ENCODE peak calls at places on chromosomes 4 and X, in six cellular contexts. M, H, X, A, V and J are unnamed samples.

GRCh38 chrX:21989415-21989814 is 42.7 kb upstream of the PHEX start:
- DNase-seq in M (no peak), H (no peak), X (no peak), A (no peak), V (peak), J (no peak)

GRCh38 chrX:39773923-39774803 is 323.6 kb downstream of the BCOR start:
- DNase-seq in M (no peak), H (no peak), X (no peak), A (no peak), V (no peak), J (peak)

GRCh38 chr4:92263010-92263409 is 40.8 kb upstream of the GRID2 start:
- DNase-seq in M (no peak), H (no peak), X (no peak), A (no peak), V (no peak), J (no peak)

GRCh38 chr4:8649631-8650261 is 57.2 kb downstream of the CPZ start:
- DNase-seq in M (no peak), H (peak), X (no peak), A (no peak), V (no peak), J (no peak)

GRCh38 chr4:54746228-54746627 is 88.5 kb downstream of the KIT start:
- DNase-seq in M (no peak), H (no peak), X (no peak), A (no peak), V (no peak), J (peak)

GRCh38 chr4:176778491-176778890 is 14.2 kb downstream of the VEGFC start:
- DNase-seq in M (peak), H (no peak), X (no peak), A (no peak), V (no peak), J (no peak)

GRCh38 chrX:42106556-42106955 is 183.2 kb upstream of the CASK start:
- DNase-seq in M (no peak), H (no peak), X (no peak), A (no peak), V (no peak), J (no peak)

GRCh38 chr4:140163029-140163810 is 9.2 kb upstream of the MAML3 start:
- DNase-seq in M (no peak), H (no peak), X (no peak), A (no peak), V (no peak), J (no peak)

GRCh38 chr4:157204634-157205244 is 15.8 kb upstream of the GRIA2 start:
- DNase-seq in M (peak), H (no peak), X (no peak), A (no peak), V (no peak), J (peak)

GRCh38 chr4:89744915-89745314 is 92.0 kb downstream of the SNCA start:
- DNase-seq in M (no peak), H (no peak), X (no peak), A (no peak), V (no peak), J (no peak)

GRCh38 chr4:142475663-142476062 is 370.4 kb downstream of the INPP4B start:
- DNase-seq in M (peak), H (no peak), X (no peak), A (no peak), V (no peak), J (no peak)

GRCh38 chr4:87188932-87189331 is 31.5 kb downstream of the KLHL8 start:
- DNase-seq in M (no peak), H (no peak), X (no peak), A (no peak), V (no peak), J (peak)

GRCh38 chr4:70868778-70869177 is 29.1 kb upstream of the GRSF1 start:
- DNase-seq in M (no peak), H (no peak), X (no peak), A (no peak), V (no peak), J (no peak)

GRCh38 chr4:176193898-176194297 is 1.5 kb downstream of the SPATA4 start:
- DNase-seq in M (peak), H (no peak), X (no peak), A (no peak), V (no peak), J (no peak)

GRCh38 chr4:144845411-144845810 is 199.5 kb downstream of the HHIP start:
- DNase-seq in M (no peak), H (no peak), X (no peak), A (no peak), V (no peak), J (no peak)

GRCh38 chrX:13110427-13111324 is 66.3 kb upstream of the FAM9C start:
- DNase-seq in M (peak), H (no peak), X (peak), A (no peak), V (no peak), J (peak)

GRCh38 chrX:10983526-10983925 is 127.6 kb upstream of the HCCS start:
- DNase-seq in M (no peak), H (no peak), X (no peak), A (no peak), V (no peak), J (no peak)

GRCh38 chrX:31353095-31353494 is 281.3 kb upstream of the FTHL17 start:
- DNase-seq in M (no peak), H (no peak), X (no peak), A (no peak), V (no peak), J (no peak)

GRCh38 chrX:130055103-130055502 is 55.2 kb downstream of the ELF4 start:
- DNase-seq in M (no peak), H (no peak), X (no peak), A (no peak), V (no peak), J (no peak)

GRCh38 chrX:8520791-8521190 is 56.2 kb downstream of the VCX3B start:
- DNase-seq in M (no peak), H (no peak), X (no peak), A (no peak), V (no peak), J (no peak)

GRCh38 chr4:79947386-79947785 is 125.6 kb downstream of the ANTXR2 start:
- DNase-seq in M (no peak), H (no peak), X (no peak), A (no peak), V (no peak), J (no peak)

GRCh38 chr4:175273995-175274753 is 356.0 kb downstream of the ADAM29 start:
- DNase-seq in M (no peak), H (no peak), X (no peak), A (no peak), V (no peak), J (no peak)

GRCh38 chr4:109560687-109561452 is 824 bp downstream of the MCUB start:
- DNase-seq in M (peak), H (no peak), X (peak), A (no peak), V (peak), J (peak)

GRCh38 chrX:150635952-150636351 is 57.2 kb upstream of the MTMR1 start:
- DNase-seq in M (peak), H (no peak), X (no peak), A (no peak), V (peak), J (no peak)

GRCh38 chrX:3815896-3816664 is 102.6 kb upstream of the PRKX start:
- DNase-seq in M (peak), H (peak), X (peak), A (no peak), V (peak), J (peak)

GRCh38 chr4:169615467-169616106 is 3.2 kb upstream of the NEK1 start:
- DNase-seq in M (no peak), H (no peak), X (no peak), A (no peak), V (no peak), J (no peak)

GRCh38 chr4:76772498-76773106 is 125.3 kb downstream of the SOWAHB start:
- DNase-seq in M (peak), H (no peak), X (no peak), A (no peak), V (peak), J (no peak)

GRCh38 chrX:17377047-17377692 is 2.2 kb downstream of the NHS start:
- DNase-seq in M (peak), H (peak), X (peak), A (no peak), V (no peak), J (no peak)

GRCh38 chr4:76689079-76689817 is 208.7 kb downstream of the SOWAHB start:
- DNase-seq in M (peak), H (peak), X (no peak), A (no peak), V (no peak), J (no peak)

GRCh38 chrX:21798677-21799219 is 40.7 kb upstream of the MBTPS2 start:
- DNase-seq in M (peak), H (peak), X (no peak), A (no peak), V (no peak), J (no peak)

GRCh38 chr4:185677915-185678314 is 134.1 kb downstream of the SORBS2 start:
- DNase-seq in M (no peak), H (no peak), X (no peak), A (no peak), V (no peak), J (no peak)

GRCh38 chr4:47668810-47669408 is 169.0 kb downstream of the CORIN start:
- DNase-seq in M (peak), H (no peak), X (no peak), A (no peak), V (no peak), J (peak)

GRCh38 chrX:150731795-150732194 is 38.6 kb downstream of the MTMR1 start:
- DNase-seq in M (no peak), H (no peak), X (peak), A (no peak), V (no peak), J (peak)

GRCh38 chrX:119817130-119817690 is 25.8 kb upstream of the RPL39 start:
- DNase-seq in M (no peak), H (no peak), X (no peak), A (no peak), V (no peak), J (no peak)

DNA sequence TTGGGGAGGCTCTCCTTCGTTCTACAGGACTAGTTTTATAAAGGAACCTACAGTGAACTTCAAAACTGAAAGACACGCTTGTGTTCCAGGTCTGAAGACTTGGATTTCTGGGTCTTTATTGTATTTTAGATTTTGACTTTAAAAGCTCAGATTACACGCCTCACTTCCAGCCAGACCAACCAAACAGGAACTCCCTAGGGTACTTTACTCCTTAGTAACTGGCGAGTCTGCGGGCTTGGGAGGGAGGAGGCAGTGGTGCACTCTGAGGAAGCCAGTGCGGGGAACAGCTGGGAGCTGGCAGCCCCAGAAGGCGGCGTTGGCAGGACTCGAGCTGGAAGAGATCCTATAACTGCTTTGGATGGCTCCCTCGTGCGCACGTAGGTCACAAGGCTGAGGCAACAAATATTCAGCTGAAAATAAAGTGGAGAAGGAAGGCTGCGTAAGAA is 388 bp upstream of the PHKA1 start:
- DNase-seq in M (peak), H (peak), X (peak), A (no peak), V (no peak), J (peak)
- TF ChIP-seq POLR2A in M (no peak), H (no peak), X (no peak), A (no peak), V (no peak), J (no peak)

GRCh38 chrX:37487271-37487670 is 84.2 kb upstream of the LANCL3 start:
- DNase-seq in M (no peak), H (no peak), X (no peak), A (no peak), V (no peak), J (no peak)
- TF ChIP-seq POLR2A in M (no peak), H (no peak), X (no peak), A (no peak), V (no peak), J (no peak)

GRCh38 chrX:71533514-71533849 is 578 bp downstream of the OGT start:
- DNase-seq in M (no peak), H (no peak), X (no peak), A (no peak), V (no peak), J (no peak)

GRCh38 chrX:71532078-71532752 is 689 bp upstream of the OGT start:
- DNase-seq in M (peak), H (no peak), X (no peak), A (no peak), V (no peak), J (peak)

GRCh38 chrX:71534773-71535544 is 2.1 kb downstream of the OGT start:
- DNase-seq in M (no peak), H (no peak), X (no peak), A (no peak), V (no peak), J (no peak)

GRCh38 chrX:71532753-71533425 is at the start of gene OGT:
- DNase-seq in M (peak), H (peak), X (peak), A (no peak), V (peak), J (peak)

GRCh38 chrX:71533850-71534515 is 1.1 kb downstream of the OGT start:
- DNase-seq in M (peak), H (peak), X (peak), A (no peak), V (no peak), J (peak)
- TF ChIP-seq POLR2A in M (no peak), H (no peak), X (no peak), A (no peak), V (peak), J (no peak)

GRCh38 chr4:121786221-121786620 is 14.9 kb upstream of the EXOSC9 start:
- DNase-seq in M (no peak), H (no peak), X (no peak), A (no peak), V (no peak), J (no peak)

GRCh38 chr4:121783210-121783609 is 17.9 kb upstream of the EXOSC9 start:
- DNase-seq in M (no peak), H (no peak), X (no peak), A (no peak), V (no peak), J (no peak)

GRCh38 chr4:121785479-121785878 is 15.6 kb upstream of the EXOSC9 start:
- DNase-seq in M (no peak), H (no peak), X (no peak), A (no peak), V (no peak), J (no peak)

GRCh38 chr4:121784401-121784800 is 16.7 kb upstream of the EXOSC9 start:
- DNase-seq in M (no peak), H (no peak), X (no peak), A (no peak), V (no peak), J (no peak)

DNA sequence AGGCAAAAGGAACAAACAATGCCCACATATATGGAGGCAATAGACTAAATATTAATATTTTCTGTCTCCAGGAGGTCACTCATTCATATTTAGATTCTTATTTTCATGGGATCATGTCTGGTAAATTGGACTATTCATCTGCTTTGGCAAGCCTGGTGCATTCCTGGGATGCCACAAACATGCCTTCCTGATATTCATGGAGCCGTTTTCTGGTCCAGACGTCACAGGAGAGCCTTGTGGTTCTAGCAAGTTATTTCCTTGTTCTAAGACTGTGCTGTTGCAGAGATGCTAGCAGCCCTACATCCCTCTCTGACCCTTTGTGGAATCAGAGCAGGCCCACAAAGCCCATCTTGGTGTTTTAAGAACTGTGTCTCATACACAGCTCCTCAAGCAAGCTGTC is 16.1 kb upstream of the EXOSC9 start:
- DNase-seq in M (peak), H (no peak), X (no peak), A (no peak), V (no peak), J (no peak)
- TF ChIP-seq POLR2A in M (no peak), H (no peak), X (no peak), A (no peak), V (no peak), J (no peak)

GRCh38 chr4:39977489-39978377 is at the start of gene PDS5A:
- DNase-seq in M (peak), H (peak), X (peak), A (no peak), V (peak), J (peak)
- TF ChIP-seq POLR2A in M (peak), H (no peak), X (no peak), A (peak), V (peak), J (peak)

GRCh38 chr4:158722291-158722916 is 792 bp downstream of the PPID start:
- DNase-seq in M (peak), H (no peak), X (no peak), A (no peak), V (peak), J (peak)

GRCh38 chr4:158724647-158725046 is 1.5 kb upstream of the PPID start:
- DNase-seq in M (no peak), H (no peak), X (no peak), A (no peak), V (no peak), J (no peak)

GRCh38 chr4:158728256-158728655 is 5.1 kb upstream of the PPID start:
- DNase-seq in M (no peak), H (no peak), X (no peak), A (no peak), V (no peak), J (no peak)

GRCh38 chr4:158721680-158722079 is 1.5 kb downstream of the PPID start:
- DNase-seq in M (no peak), H (no peak), X (no peak), A (no peak), V (no peak), J (no peak)

GRCh38 chr4:158722917-158723793 is at the start of gene PPID:
- DNase-seq in M (peak), H (peak), X (peak), A (no peak), V (peak), J (peak)
- TF ChIP-seq POLR2A in M (peak), H (no peak), X (no peak), A (peak), V (peak), J (peak)

GRCh38 chrX:102155806-102156179 is at the start of gene BEX5:
- DNase-seq in M (no peak), H (peak), X (peak), A (no peak), V (no peak), J (no peak)
- TF ChIP-seq POLR2A in M (no peak), H (no peak), X (no peak), A (no peak), V (peak), J (no peak)